ENCODE peak calls at places on chromosomes 5 and 9, in five cellular contexts. One of them, this sample, is unnamed.

GRCh38 chr5:172830876-172831662 is 3.0 kb upstream of the ERGIC1 start:
- DNase-seq in stimulated activated naive CD8-positive, alpha-beta T cell treated with anti-CD3 and anti-CD28 coated beads, Interleukin-15, Interleukin-2, amounts not matched to agents 100 U/mL and 50 U/mL, for 24 hours: no peak
- DNase-seq in bronchial epithelial cell: peak
- DNase-seq in NCI-H2171: no peak
- DNase-seq in neuronal stem cell: no peak
- DNase-seq in this sample: peak

GRCh38 chr5:27682600-27682999 is 644.2 kb upstream of the CDH9 start:
- DNase-seq in stimulated activated naive CD8-positive, alpha-beta T cell treated with anti-CD3 and anti-CD28 coated beads, Interleukin-15, Interleukin-2, amounts not matched to agents 100 U/mL and 50 U/mL, for 24 hours: no peak
- DNase-seq in bronchial epithelial cell: peak
- DNase-seq in NCI-H2171: no peak
- DNase-seq in neuronal stem cell: no peak
- DNase-seq in this sample: peak

GRCh38 chr9:111598730-111599091 is 736 bp downstream of the PTGR1 start:
- DNase-seq in stimulated activated naive CD8-positive, alpha-beta T cell treated with anti-CD3 and anti-CD28 coated beads, Interleukin-15, Interleukin-2, amounts not matched to agents 100 U/mL and 50 U/mL, for 24 hours: peak
- DNase-seq in bronchial epithelial cell: peak
- DNase-seq in NCI-H2171: no peak
- DNase-seq in neuronal stem cell: peak
- DNase-seq in this sample: no peak

GRCh38 chr9:123091459-123091858 is 58.0 kb downstream of the GPR21 start:
- DNase-seq in stimulated activated naive CD8-positive, alpha-beta T cell treated with anti-CD3 and anti-CD28 coated beads, Interleukin-15, Interleukin-2, amounts not matched to agents 100 U/mL and 50 U/mL, for 24 hours: no peak
- DNase-seq in bronchial epithelial cell: no peak
- DNase-seq in NCI-H2171: no peak
- DNase-seq in neuronal stem cell: no peak
- DNase-seq in this sample: no peak

GRCh38 chr5:172973931-172974330 is 9.6 kb upstream of the ATP6V0E1 start:
- DNase-seq in stimulated activated naive CD8-positive, alpha-beta T cell treated with anti-CD3 and anti-CD28 coated beads, Interleukin-15, Interleukin-2, amounts not matched to agents 100 U/mL and 50 U/mL, for 24 hours: no peak
- DNase-seq in bronchial epithelial cell: no peak
- DNase-seq in NCI-H2171: no peak
- DNase-seq in neuronal stem cell: no peak
- DNase-seq in this sample: no peak

GRCh38 chr5:40206030-40206429 is 473.7 kb upstream of the PTGER4 start:
- DNase-seq in stimulated activated naive CD8-positive, alpha-beta T cell treated with anti-CD3 and anti-CD28 coated beads, Interleukin-15, Interleukin-2, amounts not matched to agents 100 U/mL and 50 U/mL, for 24 hours: no peak
- DNase-seq in bronchial epithelial cell: no peak
- DNase-seq in NCI-H2171: no peak
- DNase-seq in neuronal stem cell: no peak
- DNase-seq in this sample: no peak

GRCh38 chr5:135011355-135012032 is 22.5 kb downstream of the PITX1 start:
- DNase-seq in stimulated activated naive CD8-positive, alpha-beta T cell treated with anti-CD3 and anti-CD28 coated beads, Interleukin-15, Interleukin-2, amounts not matched to agents 100 U/mL and 50 U/mL, for 24 hours: no peak
- DNase-seq in bronchial epithelial cell: no peak
- DNase-seq in NCI-H2171: no peak
- DNase-seq in neuronal stem cell: no peak
- DNase-seq in this sample: no peak

GRCh38 chr9:92960561-92961290 is 13.4 kb downstream of the FGD3 start:
- DNase-seq in stimulated activated naive CD8-positive, alpha-beta T cell treated with anti-CD3 and anti-CD28 coated beads, Interleukin-15, Interleukin-2, amounts not matched to agents 100 U/mL and 50 U/mL, for 24 hours: no peak
- DNase-seq in bronchial epithelial cell: no peak
- DNase-seq in NCI-H2171: no peak
- DNase-seq in neuronal stem cell: no peak
- DNase-seq in this sample: no peak

GRCh38 chr9:76654575-76654974 is 109.7 kb upstream of the PCA3 start:
- DNase-seq in stimulated activated naive CD8-positive, alpha-beta T cell treated with anti-CD3 and anti-CD28 coated beads, Interleukin-15, Interleukin-2, amounts not matched to agents 100 U/mL and 50 U/mL, for 24 hours: no peak
- DNase-seq in bronchial epithelial cell: peak
- DNase-seq in NCI-H2171: no peak
- DNase-seq in neuronal stem cell: no peak
- DNase-seq in this sample: no peak

GRCh38 chr5:68450245-68450852 is 234.8 kb downstream of the PIK3R1 start:
- DNase-seq in stimulated activated naive CD8-positive, alpha-beta T cell treated with anti-CD3 and anti-CD28 coated beads, Interleukin-15, Interleukin-2, amounts not matched to agents 100 U/mL and 50 U/mL, for 24 hours: no peak
- DNase-seq in bronchial epithelial cell: peak
- DNase-seq in NCI-H2171: no peak
- DNase-seq in neuronal stem cell: no peak
- DNase-seq in this sample: no peak

GRCh38 chr5:178249191-178249989 is 16.8 kb upstream of the PHYKPL start:
- DNase-seq in stimulated activated naive CD8-positive, alpha-beta T cell treated with anti-CD3 and anti-CD28 coated beads, Interleukin-15, Interleukin-2, amounts not matched to agents 100 U/mL and 50 U/mL, for 24 hours: peak
- DNase-seq in bronchial epithelial cell: peak
- DNase-seq in NCI-H2171: no peak
- DNase-seq in neuronal stem cell: no peak
- DNase-seq in this sample: no peak

GRCh38 chr9:131237931-131238401 is 38.3 kb downstream of the FAM78A start:
- DNase-seq in stimulated activated naive CD8-positive, alpha-beta T cell treated with anti-CD3 and anti-CD28 coated beads, Interleukin-15, Interleukin-2, amounts not matched to agents 100 U/mL and 50 U/mL, for 24 hours: peak
- DNase-seq in bronchial epithelial cell: peak
- DNase-seq in NCI-H2171: peak
- DNase-seq in neuronal stem cell: peak
- DNase-seq in this sample: peak

GRCh38 chr5:136026636-136027035 is 2.2 kb upstream of the TGFBI start:
- DNase-seq in stimulated activated naive CD8-positive, alpha-beta T cell treated with anti-CD3 and anti-CD28 coated beads, Interleukin-15, Interleukin-2, amounts not matched to agents 100 U/mL and 50 U/mL, for 24 hours: no peak
- DNase-seq in bronchial epithelial cell: no peak
- DNase-seq in NCI-H2171: no peak
- DNase-seq in neuronal stem cell: no peak
- DNase-seq in this sample: no peak

GRCh38 chr9:128729766-128730517 is 6.0 kb upstream of the ZDHHC12 start:
- DNase-seq in stimulated activated naive CD8-positive, alpha-beta T cell treated with anti-CD3 and anti-CD28 coated beads, Interleukin-15, Interleukin-2, amounts not matched to agents 100 U/mL and 50 U/mL, for 24 hours: no peak
- DNase-seq in bronchial epithelial cell: no peak
- DNase-seq in NCI-H2171: peak
- DNase-seq in neuronal stem cell: no peak
- DNase-seq in this sample: no peak

GRCh38 chr5:93800988-93801811 is 59.8 kb upstream of the POU5F2 start:
- DNase-seq in stimulated activated naive CD8-positive, alpha-beta T cell treated with anti-CD3 and anti-CD28 coated beads, Interleukin-15, Interleukin-2, amounts not matched to agents 100 U/mL and 50 U/mL, for 24 hours: no peak
- DNase-seq in bronchial epithelial cell: peak
- DNase-seq in NCI-H2171: peak
- DNase-seq in neuronal stem cell: peak
- DNase-seq in this sample: no peak

GRCh38 chr9:131478911-131479310 is 23.8 kb upstream of the POMT1 start:
- DNase-seq in stimulated activated naive CD8-positive, alpha-beta T cell treated with anti-CD3 and anti-CD28 coated beads, Interleukin-15, Interleukin-2, amounts not matched to agents 100 U/mL and 50 U/mL, for 24 hours: no peak
- DNase-seq in bronchial epithelial cell: no peak
- DNase-seq in NCI-H2171: no peak
- DNase-seq in neuronal stem cell: no peak
- DNase-seq in this sample: no peak

GRCh38 chr5:172356047-172356446 is 72.5 kb upstream of the UBTD2 start:
- DNase-seq in stimulated activated naive CD8-positive, alpha-beta T cell treated with anti-CD3 and anti-CD28 coated beads, Interleukin-15, Interleukin-2, amounts not matched to agents 100 U/mL and 50 U/mL, for 24 hours: no peak
- DNase-seq in bronchial epithelial cell: no peak
- DNase-seq in NCI-H2171: no peak
- DNase-seq in neuronal stem cell: no peak
- DNase-seq in this sample: no peak

GRCh38 chr5:3320317-3320865 is 275.2 kb upstream of the IRX1 start:
- DNase-seq in stimulated activated naive CD8-positive, alpha-beta T cell treated with anti-CD3 and anti-CD28 coated beads, Interleukin-15, Interleukin-2, amounts not matched to agents 100 U/mL and 50 U/mL, for 24 hours: no peak
- DNase-seq in bronchial epithelial cell: no peak
- DNase-seq in NCI-H2171: no peak
- DNase-seq in neuronal stem cell: no peak
- DNase-seq in this sample: no peak

GRCh38 chr5:80246995-80247729 is 8.7 kb downstream of the SERINC5 start:
- DNase-seq in stimulated activated naive CD8-positive, alpha-beta T cell treated with anti-CD3 and anti-CD28 coated beads, Interleukin-15, Interleukin-2, amounts not matched to agents 100 U/mL and 50 U/mL, for 24 hours: peak
- DNase-seq in bronchial epithelial cell: peak
- DNase-seq in NCI-H2171: no peak
- DNase-seq in neuronal stem cell: peak
- DNase-seq in this sample: peak

GRCh38 chr9:106284300-106284699 is 578.7 kb upstream of the ZNF462 start:
- DNase-seq in stimulated activated naive CD8-positive, alpha-beta T cell treated with anti-CD3 and anti-CD28 coated beads, Interleukin-15, Interleukin-2, amounts not matched to agents 100 U/mL and 50 U/mL, for 24 hours: no peak
- DNase-seq in bronchial epithelial cell: peak
- DNase-seq in NCI-H2171: no peak
- DNase-seq in neuronal stem cell: no peak
- DNase-seq in this sample: no peak

GRCh38 chr9:35652829-35653209 is 2.1 kb upstream of the SIT1 start:
- DNase-seq in stimulated activated naive CD8-positive, alpha-beta T cell treated with anti-CD3 and anti-CD28 coated beads, Interleukin-15, Interleukin-2, amounts not matched to agents 100 U/mL and 50 U/mL, for 24 hours: no peak
- DNase-seq in bronchial epithelial cell: no peak
- DNase-seq in NCI-H2171: no peak
- DNase-seq in neuronal stem cell: no peak
- DNase-seq in this sample: no peak

GRCh38 chr9:9003184-9003583 is 1203.6 kb upstream of the DMAC1 start:
- DNase-seq in stimulated activated naive CD8-positive, alpha-beta T cell treated with anti-CD3 and anti-CD28 coated beads, Interleukin-15, Interleukin-2, amounts not matched to agents 100 U/mL and 50 U/mL, for 24 hours: no peak
- DNase-seq in bronchial epithelial cell: peak
- DNase-seq in NCI-H2171: no peak
- DNase-seq in neuronal stem cell: peak
- DNase-seq in this sample: no peak

This sample was measured in CD14-positive monocyte.